ENCODE peak calls at places on chromosomes 11 and 22, in seven cellular contexts. P, J, V, I, S, Q and D are unnamed samples.

GRCh38 chr22:46974077-46974476 is 211.6 kb downstream of the TBC1D22A start:
- DNase-seq in P (no peak), J (no peak), V (no peak), Q (no peak), I (no peak), S (no peak), D (no peak)

GRCh38 chr11:74084796-74085541 is 76.1 kb upstream of the UCP3 start:
- DNase-seq in S (no peak), I (no peak), V (no peak), P (no peak), Q (no peak), J (peak), D (no peak)

GRCh38 chr11:122405788-122406341 is 249.7 kb upstream of the UBASH3B start:
- DNase-seq in P (no peak), I (no peak), S (no peak), J (peak), Q (no peak), V (no peak), D (no peak)

GRCh38 chr11:67646535-67647336 is 3.8 kb downstream of the ACY3 start:
- DNase-seq in I (peak), V (peak), P (no peak), Q (peak), J (no peak), S (peak), D (no peak)

GRCh38 chr11:100208207-100208606 is 478.9 kb upstream of the ARHGAP42 start:
- DNase-seq in J (no peak), I (no peak), V (no peak), S (no peak), P (no peak), Q (no peak), D (no peak)

GRCh38 chr11:124376280-124376679 is 8.0 kb downstream of the OR8B2 start:
- DNase-seq in S (no peak), V (no peak), P (no peak), J (no peak), Q (no peak), I (no peak), D (no peak)

GRCh38 chr11:94507485-94507884 is 4.8 kb upstream of the C11orf97 start:
- DNase-seq in I (no peak), J (no peak), V (no peak), P (no peak), S (no peak), Q (no peak), D (no peak)

GRCh38 chr22:43273902-43274484 is 69.2 kb downstream of the SCUBE1 start:
- DNase-seq in S (peak), J (peak), P (peak), I (peak), Q (peak), V (peak), D (peak)

GRCh38 chr11:126491092-126491491 is 135.6 kb downstream of the ST3GAL4 start:
- DNase-seq in S (no peak), I (no peak), J (no peak), Q (no peak), V (no peak), P (no peak), D (no peak)

GRCh38 chr11:62611705-62612365 is 740 bp downstream of the EML3 start:
- DNase-seq in J (peak), V (peak), Q (peak), P (peak), I (peak), S (peak), D (no peak)

GRCh38 chr11:133015457-133015856 is 516.8 kb downstream of the OPCML start:
- DNase-seq in Q (no peak), J (no peak), P (no peak), I (no peak), V (no peak), S (no peak), D (no peak)

GRCh38 chr22:19522881-19523239 is 1.4 kb downstream of the CLDN5 start:
- DNase-seq in J (no peak), S (no peak), Q (no peak), V (no peak), P (no peak), I (no peak), D (no peak)

GRCh38 chr11:1750840-1751520 is 585 bp upstream of the IFITM10 start:
- DNase-seq in V (no peak), J (no peak), P (no peak), S (no peak), I (no peak), Q (no peak), D (no peak)

GRCh38 chr22:32561163-32561562 is 86.6 kb downstream of the FBXO7 start:
- DNase-seq in S (no peak), V (no peak), Q (no peak), P (no peak), I (no peak), J (no peak), D (no peak)

GRCh38 chr11:120131941-120132644 is 5.8 kb downstream of the TRIM29 start:
- DNase-seq in V (no peak), J (no peak), I (no peak), S (no peak), Q (no peak), P (no peak), D (no peak)

GRCh38 chr22:32469799-32470212 is 4.8 kb upstream of the FBXO7 start:
- DNase-seq in J (peak), I (no peak), Q (peak), P (no peak), V (no peak), S (no peak), D (peak)

GRCh38 chr11:66543263-66544107 is 2.4 kb downstream of the ZDHHC24 start:
- DNase-seq in J (peak), P (no peak), Q (peak), S (peak), I (peak), V (peak), D (no peak)

GRCh38 chr22:36104435-36104834 is 56.1 kb downstream of the APOL3 start:
- DNase-seq in V (no peak), I (no peak), P (no peak), Q (no peak), S (no peak), J (no peak), D (no peak)

GRCh38 chr11:66002648-66003225 is 434 bp downstream of the BANF1 start:
- DNase-seq in Q (peak), J (peak), P (peak), V (peak), S (peak), I (no peak), D (no peak)

GRCh38 chr22:33726294-33726711 is 194.0 kb downstream of the LARGE1 start:
- DNase-seq in J (peak), Q (no peak), V (no peak), I (no peak), S (no peak), P (no peak), D (no peak)

GRCh38 chr11:73331138-73331916 is 23.3 kb downstream of the ARHGEF17 start:
- DNase-seq in J (peak), V (no peak), S (no peak), P (no peak), Q (no peak), I (no peak), D (no peak)

GRCh38 chr11:71153005-71153395 is 99.4 kb downstream of the SHANK2 start:
- DNase-seq in I (no peak), P (no peak), S (no peak), V (no peak), J (peak), Q (no peak), D (no peak)

GRCh38 chr11:111512296-111513239 is at the start of gene BTG4:
- DNase-seq in S (peak), P (no peak), J (no peak), I (peak), Q (no peak), V (no peak), D (peak)

GRCh38 chr11:56783448-56784041 is 35.0 kb upstream of the OR9G4 start:
- DNase-seq in P (peak), Q (peak), S (no peak), V (peak), J (peak), I (no peak), D (no peak)